ENCODE peak calls at places on chromosomes 4 and X, in nine cellular contexts. A is hepatocyte; W is colonic mucosa; R is heart left ventricle; T is astrocyte of the spinal cord; P is bronchial epithelial cell; B is esophagus squamous epithelium; F is CD4-positive, alpha-beta T cell; X is GM10248. U is an unnamed sample.

GRCh38 chrX:24149346-24150050 is at the start of gene ZFX:
- DNase-seq in A (peak; percentile 77), T (peak; percentile 74), W (peak; percentile 76), P (no peak), F (peak; percentile 50), R (peak; percentile 83), B (peak; percentile 29), X (peak; percentile 53), U (peak; percentile 66)

GRCh38 chr4:15303052-15303641 is 124.7 kb upstream of the C1QTNF7 start:
- DNase-seq in A (peak; percentile 26), B (no peak), T (peak; percentile 75), P (peak; percentile 88), X (no peak), R (no peak), W (no peak), F (no peak), U (no peak)

GRCh38 chr4:88318751-88319350 is 34.5 kb upstream of the PPM1K start:
- DNase-seq in T (no peak), X (no peak), P (peak; percentile 75), F (no peak), A (no peak), W (no peak), R (no peak), B (no peak), U (no peak)

GRCh38 chrX:15451913-15452312 is 41.2 kb downstream of the PIR start:
- DNase-seq in X (no peak), A (no peak), B (no peak), W (no peak), P (peak; percentile 58), R (peak; percentile 44), T (no peak), F (no peak), U (no peak)

GRCh38 chrX:40318076-40318475 is 220.3 kb upstream of the BCOR start:
- DNase-seq in A (no peak), F (no peak), X (no peak), W (no peak), T (no peak), P (no peak), R (no peak), B (no peak), U (no peak)

GRCh38 chr4:7663075-7663541 is 228.4 kb upstream of the PSAPL1 start:
- DNase-seq in B (no peak), T (no peak), P (no peak), A (no peak), F (no peak), R (no peak), W (no peak), X (no peak), U (no peak)

GRCh38 chr4:52853351-52853750 is 8.8 kb upstream of the RASL11B start:
- DNase-seq in R (no peak), P (peak; percentile 45), F (no peak), T (no peak), B (no peak), A (no peak), W (no peak), X (no peak), U (no peak)

GRCh38 chr4:183503497-183504063 is 1.3 kb upstream of the ING2 start:
- DNase-seq in W (no peak), X (peak; percentile 14), B (no peak), T (no peak), P (peak; percentile 37), A (no peak), R (no peak), F (no peak), U (no peak)

GRCh38 chr4:7763106-7763505 is 176.6 kb downstream of the AFAP1 start:
- DNase-seq in X (no peak), W (no peak), R (no peak), P (no peak), B (no peak), F (no peak), A (no peak), T (no peak), U (no peak)

GRCh38 chr4:134160211-134160610 is 41.4 kb downstream of the PABPC4L start:
- DNase-seq in R (no peak), T (no peak), X (no peak), B (no peak), W (no peak), F (no peak), A (no peak), P (no peak), U (no peak)

GRCh38 chr4:2822461-2823300 is 21.0 kb upstream of the ADD1 start:
- DNase-seq in A (no peak), R (peak; percentile 30), X (no peak), P (no peak), B (no peak), T (no peak), W (no peak), F (no peak), U (no peak)

GRCh38 chr4:129839687-129840086 is 743.7 kb downstream of the C4orf33 start:
- DNase-seq in R (no peak), P (peak; percentile 71), A (peak; percentile 8), X (no peak), B (no peak), T (peak; percentile 5), W (no peak), F (no peak), U (no peak)

GRCh38 chr4:77854431-77855111 is 8.1 kb upstream of the MRPL1 start:
- DNase-seq in B (no peak), P (peak; percentile 35), R (no peak), T (no peak), F (no peak), W (no peak), X (no peak), A (no peak), U (no peak)

GRCh38 chrX:79588233-79588632 is 221.1 kb upstream of the ITM2A start:
- DNase-seq in T (no peak), R (no peak), W (no peak), F (no peak), A (no peak), B (no peak), P (no peak), X (no peak), U (no peak)

GRCh38 chrX:107845625-107846024 is 20.0 kb downstream of the MID2 start:
- DNase-seq in T (no peak), P (no peak), A (no peak), R (no peak), F (no peak), X (no peak), W (no peak), B (no peak), U (no peak)

GRCh38 chrX:107851215-107851614 is 25.5 kb downstream of the MID2 start:
- DNase-seq in B (no peak), T (no peak), R (no peak), W (no peak), F (no peak), A (no peak), X (no peak), P (peak; percentile 5), U (no peak)

DNA sequence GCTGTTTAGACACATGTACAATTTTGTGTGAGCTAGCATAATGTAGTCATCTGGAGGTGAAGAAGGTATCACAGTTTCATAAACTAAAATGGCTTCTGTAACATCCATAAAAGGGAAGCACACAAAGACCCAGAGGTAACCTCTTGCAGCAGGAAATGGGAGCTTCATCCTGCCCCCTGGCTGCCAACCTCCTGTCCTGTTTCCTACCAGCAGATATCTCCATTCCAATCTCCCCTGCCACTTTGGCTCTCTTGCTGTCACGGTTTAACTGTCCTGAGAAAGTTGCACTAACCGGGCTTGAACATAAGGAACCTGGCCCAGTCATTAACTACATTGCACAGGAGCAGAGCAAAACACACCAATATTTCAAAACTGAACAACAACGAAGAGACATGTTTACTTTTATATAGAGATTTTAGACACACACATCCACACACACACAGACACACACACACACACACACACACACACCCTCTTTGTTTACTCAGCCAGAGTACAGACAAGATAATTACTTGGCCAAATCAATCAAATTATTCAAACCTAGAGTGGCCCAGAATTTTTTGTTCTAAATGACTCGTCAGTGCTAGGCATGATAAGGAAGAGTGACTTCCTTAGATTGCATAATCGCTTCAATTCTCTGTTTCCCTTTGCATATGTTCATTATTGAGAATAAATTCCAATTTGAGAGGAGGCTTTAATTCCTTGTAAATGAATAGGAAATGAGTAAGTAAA is 24.2 kb downstream of the MID2 start:
- DNase-seq in R (no peak), B (no peak), X (no peak), F (no peak), T (no peak), W (no peak), P (peak; percentile 6), A (no peak), U (no peak)
- TF ChIP-seq CTCF in R (no peak), B (peak; percentile 36), X (no peak), F (no peak), T (peak; percentile 13), W (no peak), P (peak; percentile 20), A (no peak), U (no peak)

GRCh38 chrX:81957900-81958545 is 756.1 kb downstream of the SH3BGRL start:
- DNase-seq in T (no peak), B (no peak), X (peak; percentile 13), W (no peak), A (peak; percentile 4), R (no peak), P (peak; percentile 4), F (no peak), U (peak; percentile 29)
- TF ChIP-seq CTCF in T (no peak), B (peak; percentile 25), X (peak; percentile 27), W (no peak), A (no peak), R (no peak), P (no peak), F (no peak), U (peak; percentile 58)

DNA sequence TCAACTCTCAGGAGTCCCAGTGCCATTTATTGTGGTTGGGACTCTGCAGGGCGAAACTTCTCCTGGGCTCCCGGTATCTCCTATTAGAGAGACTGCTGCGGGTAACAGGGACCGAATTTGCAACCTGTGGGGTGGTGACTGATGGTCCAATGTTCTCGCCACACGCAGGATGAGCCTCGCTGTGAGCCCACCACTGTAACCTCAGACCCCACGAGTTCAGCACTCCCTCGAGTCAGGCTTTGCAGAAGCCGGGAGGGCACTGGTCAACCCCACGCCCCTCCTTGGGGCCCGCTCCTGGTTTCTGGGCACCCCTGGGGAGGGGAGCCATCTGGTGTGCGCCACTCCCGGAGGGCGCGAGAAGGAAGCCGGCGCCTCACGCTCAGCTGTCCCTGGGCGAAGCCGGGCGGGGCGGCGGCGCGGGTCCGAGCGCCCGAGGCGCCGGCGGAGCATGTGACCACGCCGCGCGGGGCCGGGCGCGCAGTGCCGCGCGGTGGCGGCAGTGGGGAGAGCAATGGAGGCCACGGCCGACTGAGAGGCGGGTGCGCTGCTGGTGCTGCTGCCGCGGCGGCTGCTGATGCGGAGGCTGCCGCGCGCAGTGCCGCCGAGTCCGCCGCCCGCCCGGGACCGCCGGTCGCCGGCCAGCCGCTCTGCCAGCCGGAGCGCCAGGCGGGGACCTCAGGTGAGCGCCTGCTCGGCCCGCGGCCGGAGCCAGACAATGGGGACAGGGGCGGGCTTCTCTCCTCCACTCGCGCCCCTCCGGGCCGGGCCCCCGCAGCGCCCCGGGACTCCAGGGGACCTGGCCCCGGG is 100.1 kb downstream of the CEP135 start:
- DNase-seq in P (no peak), T (peak; percentile 59), B (no peak), X (peak; percentile 84), A (peak; percentile 91), F (peak; percentile 11), R (peak; percentile 36), W (peak; percentile 73), U (peak; percentile 87)
- TF ChIP-seq CTCF in P (peak; percentile 34), T (peak; percentile 45), B (peak; percentile 60), X (peak; percentile 64), A (peak; percentile 33), F (no peak), R (no peak), W (no peak), U (peak; percentile 81)

DNA sequence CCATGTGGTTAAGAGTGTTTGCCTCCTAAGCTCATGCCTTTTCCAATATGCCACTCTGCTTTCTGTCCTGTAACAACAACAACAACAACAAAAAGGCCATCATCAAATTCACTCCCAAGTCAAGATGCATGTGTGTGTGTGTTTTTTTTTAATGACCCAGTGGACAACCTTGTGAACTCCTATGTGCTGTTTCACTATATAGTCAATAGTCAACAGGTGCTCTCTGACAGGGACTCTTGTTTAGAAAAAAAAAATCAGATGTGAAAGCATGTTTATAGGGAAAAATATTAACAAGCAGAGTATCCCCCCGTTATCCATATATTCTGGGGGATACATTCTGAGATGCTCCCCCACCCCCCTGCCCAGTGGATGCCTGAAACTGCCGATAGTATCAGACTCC is 50.6 kb upstream of the BEND2 start:
- DNase-seq in F (no peak), X (no peak), R (no peak), W (no peak), T (no peak), P (no peak), B (no peak), A (no peak), U (no peak)
- TF ChIP-seq CTCF in F (no peak), X (no peak), R (no peak), W (no peak), T (no peak), P (no peak), B (no peak), A (no peak), U (no peak)